ENCODE peak calls at places on chromosomes 4 and X, in six cellular contexts. One of them, this sample, is unnamed.
A peak's percentile ranks its signal among the peaks of the same experiment; 100 is the strongest.

GRCh38 chr4:53497446-53498069 is 93.7 kb downstream of the LNX1 start:
- DNase-seq in LHCN-M2: no peak
- DNase-seq in PC-3: no peak
- DNase-seq in aorta: peak; percentile 65
- DNase-seq in smooth muscle cell of the brain vasculature: no peak
- DNase-seq in Right ventricle myocardium inferior: no peak
- DNase-seq in this sample: no peak

GRCh38 chrX:118038614-118039365 is 77.8 kb downstream of the KLHL13 start:
- DNase-seq in PC-3: no peak
- DNase-seq in aorta: no peak
- DNase-seq in LHCN-M2: no peak
- DNase-seq in smooth muscle cell of the brain vasculature: no peak
- DNase-seq in Right ventricle myocardium inferior: no peak
- DNase-seq in this sample: no peak

GRCh38 chrX:31708116-31708515 is 636.3 kb upstream of the FTHL17 start:
- DNase-seq in PC-3: no peak
- DNase-seq in Right ventricle myocardium inferior: no peak
- DNase-seq in aorta: no peak
- DNase-seq in smooth muscle cell of the brain vasculature: no peak
- DNase-seq in LHCN-M2: peak; percentile 51
- DNase-seq in this sample: no peak

GRCh38 chr4:66034671-66035070 is 364.4 kb upstream of the EPHA5 start:
- DNase-seq in smooth muscle cell of the brain vasculature: no peak
- DNase-seq in LHCN-M2: no peak
- DNase-seq in aorta: no peak
- DNase-seq in Right ventricle myocardium inferior: no peak
- DNase-seq in PC-3: no peak
- DNase-seq in this sample: no peak

GRCh38 chr4:122341906-122342305 is 36.9 kb upstream of the ADAD1 start:
- DNase-seq in PC-3: peak; percentile 30
- DNase-seq in smooth muscle cell of the brain vasculature: no peak
- DNase-seq in aorta: no peak
- DNase-seq in Right ventricle myocardium inferior: no peak
- DNase-seq in LHCN-M2: peak; percentile 80
- DNase-seq in this sample: no peak

GRCh38 chrX:24023972-24024664 is 2.9 kb downstream of the KLHL15 start:
- DNase-seq in aorta: no peak
- DNase-seq in smooth muscle cell of the brain vasculature: no peak
- DNase-seq in Right ventricle myocardium inferior: no peak
- DNase-seq in PC-3: peak; percentile 8
- DNase-seq in LHCN-M2: peak; percentile 6
- DNase-seq in this sample: no peak

GRCh38 chr4:75248770-75249467 is 265.3 kb downstream of the RCHY1 start:
- DNase-seq in aorta: no peak
- DNase-seq in Right ventricle myocardium inferior: no peak
- DNase-seq in smooth muscle cell of the brain vasculature: no peak
- DNase-seq in PC-3: peak; percentile 67
- DNase-seq in LHCN-M2: peak; percentile 24
- DNase-seq in this sample: no peak

GRCh38 chr4:5863461-5864113 is 29.3 kb downstream of the CRMP1 start:
- DNase-seq in Right ventricle myocardium inferior: no peak
- DNase-seq in aorta: no peak
- DNase-seq in smooth muscle cell of the brain vasculature: peak; percentile 21
- DNase-seq in PC-3: peak; percentile 87
- DNase-seq in LHCN-M2: peak; percentile 98
- DNase-seq in this sample: no peak

GRCh38 chrX:135688137-135688536 is 25.3 kb upstream of the CT45A1 start:
- DNase-seq in LHCN-M2: no peak
- DNase-seq in smooth muscle cell of the brain vasculature: no peak
- DNase-seq in aorta: no peak
- DNase-seq in PC-3: peak; percentile 4
- DNase-seq in Right ventricle myocardium inferior: no peak
- DNase-seq in this sample: no peak

GRCh38 chr4:22712105-22712504 is 19.4 kb downstream of the GBA3 start:
- DNase-seq in smooth muscle cell of the brain vasculature: no peak
- DNase-seq in LHCN-M2: no peak
- DNase-seq in PC-3: no peak
- DNase-seq in aorta: no peak
- DNase-seq in Right ventricle myocardium inferior: no peak
- DNase-seq in this sample: no peak

GRCh38 chrX:135518161-135518560 is 2.3 kb upstream of the INTS6L start:
- DNase-seq in PC-3: no peak
- DNase-seq in aorta: no peak
- DNase-seq in LHCN-M2: no peak
- DNase-seq in smooth muscle cell of the brain vasculature: no peak
- DNase-seq in Right ventricle myocardium inferior: no peak
- DNase-seq in this sample: no peak

GRCh38 chrX:68719904-68720614 is 72.6 kb downstream of the STARD8 start:
- DNase-seq in LHCN-M2: no peak
- DNase-seq in smooth muscle cell of the brain vasculature: no peak
- DNase-seq in aorta: no peak
- DNase-seq in Right ventricle myocardium inferior: no peak
- DNase-seq in PC-3: peak; percentile 4
- DNase-seq in this sample: no peak

GRCh38 chrX:70434914-70435586 is 9.6 kb upstream of the DLG3 start:
- DNase-seq in LHCN-M2: peak; percentile 79
- DNase-seq in PC-3: no peak
- DNase-seq in Right ventricle myocardium inferior: no peak
- DNase-seq in smooth muscle cell of the brain vasculature: no peak
- DNase-seq in aorta: peak; percentile 82
- DNase-seq in this sample: no peak

GRCh38 chr4:103498161-103499070 is 221.4 kb downstream of the TACR3 start:
- DNase-seq in aorta: no peak
- DNase-seq in LHCN-M2: peak; percentile 83
- DNase-seq in PC-3: peak; percentile 14
- DNase-seq in smooth muscle cell of the brain vasculature: no peak
- DNase-seq in Right ventricle myocardium inferior: no peak
- DNase-seq in this sample: no peak

GRCh38 chr4:41505161-41505653 is 32.8 kb upstream of the LIMCH1 start:
- DNase-seq in PC-3: peak; percentile 5
- DNase-seq in Right ventricle myocardium inferior: no peak
- DNase-seq in aorta: peak; percentile 80
- DNase-seq in LHCN-M2: peak; percentile 43
- DNase-seq in smooth muscle cell of the brain vasculature: no peak
- DNase-seq in this sample: no peak

GRCh38 chr4:89653012-89653411 is 183.9 kb downstream of the SNCA start:
- DNase-seq in LHCN-M2: no peak
- DNase-seq in smooth muscle cell of the brain vasculature: no peak
- DNase-seq in Right ventricle myocardium inferior: no peak
- DNase-seq in PC-3: no peak
- DNase-seq in aorta: no peak
- DNase-seq in this sample: no peak

GRCh38 chr4:17276821-17277220 is 235.1 kb downstream of the QDPR start:
- DNase-seq in aorta: peak; percentile 67
- DNase-seq in smooth muscle cell of the brain vasculature: no peak
- DNase-seq in LHCN-M2: no peak
- DNase-seq in PC-3: no peak
- DNase-seq in Right ventricle myocardium inferior: no peak
- DNase-seq in this sample: peak; percentile 74

GRCh38 chr4:168831919-168832745 is 177.9 kb downstream of the CBR4 start:
- DNase-seq in Right ventricle myocardium inferior: peak; percentile 91
- DNase-seq in aorta: peak; percentile 90
- DNase-seq in PC-3: peak; percentile 78
- DNase-seq in smooth muscle cell of the brain vasculature: no peak
- DNase-seq in LHCN-M2: peak; percentile 83
- DNase-seq in this sample: peak; percentile 95

GRCh38 chr4:22574880-22575279 is 59.0 kb upstream of the ADGRA3 start:
- DNase-seq in PC-3: peak; percentile 31
- DNase-seq in LHCN-M2: no peak
- DNase-seq in smooth muscle cell of the brain vasculature: no peak
- DNase-seq in Right ventricle myocardium inferior: no peak
- DNase-seq in aorta: no peak
- DNase-seq in this sample: no peak

GRCh38 chr4:135777386-135777785 is 1575.8 kb upstream of the PABPC4L start:
- DNase-seq in smooth muscle cell of the brain vasculature: no peak
- DNase-seq in Right ventricle myocardium inferior: no peak
- DNase-seq in aorta: no peak
- DNase-seq in PC-3: no peak
- DNase-seq in LHCN-M2: peak; percentile 61
- DNase-seq in this sample: no peak